ENCODE peak calls at places on chromosome 10, in five cellular contexts. One of them, this sample, is unnamed.
A peak's percentile ranks its signal among the peaks of the same experiment; 100 is the strongest.

GRCh38 chr10:103584216-103585010 is 90.9 kb downstream of the NEURL1 start:
- DNase-seq in CD4-positive, alpha-beta T cell: peak; percentile 50
- DNase-seq in Panc1: no peak
- DNase-seq in IMR-90: no peak
- DNase-seq in lower lobe of right lung: peak; percentile 59
- DNase-seq in this sample: peak; percentile 67

GRCh38 chr10:84607523-84607922 is 279.1 kb downstream of the CCSER2 start:
- DNase-seq in CD4-positive, alpha-beta T cell: no peak
- DNase-seq in IMR-90: no peak
- DNase-seq in Panc1: no peak
- DNase-seq in lower lobe of right lung: no peak
- DNase-seq in this sample: no peak

GRCh38 chr10:127234306-127234800 is 38.0 kb upstream of the INSYN2A start:
- DNase-seq in CD4-positive, alpha-beta T cell: no peak
- DNase-seq in lower lobe of right lung: no peak
- DNase-seq in IMR-90: no peak
- DNase-seq in Panc1: no peak
- DNase-seq in this sample: no peak

GRCh38 chr10:94496010-94496409 is 49.6 kb upstream of the HELLS start:
- DNase-seq in lower lobe of right lung: no peak
- DNase-seq in Panc1: no peak
- DNase-seq in IMR-90: peak; percentile 12
- DNase-seq in CD4-positive, alpha-beta T cell: no peak
- DNase-seq in this sample: no peak

GRCh38 chr10:5973069-5973468 is 4.3 kb downstream of the IL15RA start:
- DNase-seq in IMR-90: no peak
- DNase-seq in lower lobe of right lung: no peak
- DNase-seq in CD4-positive, alpha-beta T cell: no peak
- DNase-seq in Panc1: no peak
- DNase-seq in this sample: no peak

GRCh38 chr10:14416308-14416700 is 85.6 kb upstream of the FRMD4A start:
- DNase-seq in IMR-90: no peak
- DNase-seq in lower lobe of right lung: no peak
- DNase-seq in Panc1: no peak
- DNase-seq in CD4-positive, alpha-beta T cell: no peak
- DNase-seq in this sample: no peak

GRCh38 chr10:78892383-78893191 is 176.2 kb upstream of the ZMIZ1 start:
- DNase-seq in CD4-positive, alpha-beta T cell: no peak
- DNase-seq in lower lobe of right lung: no peak
- DNase-seq in IMR-90: no peak
- DNase-seq in Panc1: no peak
- DNase-seq in this sample: no peak

GRCh38 chr10:29728541-29729049 is 93.8 kb upstream of the SVIL start:
- DNase-seq in Panc1: no peak
- DNase-seq in lower lobe of right lung: no peak
- DNase-seq in IMR-90: no peak
- DNase-seq in CD4-positive, alpha-beta T cell: no peak
- DNase-seq in this sample: no peak

GRCh38 chr10:117271427-117271826 is 30.5 kb downstream of the SLC18A2 start:
- DNase-seq in IMR-90: peak; percentile 23
- DNase-seq in CD4-positive, alpha-beta T cell: no peak
- DNase-seq in lower lobe of right lung: no peak
- DNase-seq in Panc1: no peak
- DNase-seq in this sample: no peak

GRCh38 chr10:113540845-113541553 is 11.9 kb upstream of the HABP2 start:
- DNase-seq in lower lobe of right lung: no peak
- DNase-seq in CD4-positive, alpha-beta T cell: no peak
- DNase-seq in Panc1: no peak
- DNase-seq in IMR-90: no peak
- DNase-seq in this sample: no peak

GRCh38 chr10:102504179-102504975 is 605 bp downstream of the SUFU start:
- DNase-seq in IMR-90: peak; percentile 45
- DNase-seq in Panc1: no peak
- DNase-seq in lower lobe of right lung: peak; percentile 55
- DNase-seq in CD4-positive, alpha-beta T cell: no peak
- DNase-seq in this sample: peak; percentile 26

GRCh38 chr10:60187691-60188090 is 202.0 kb downstream of the ANK3 start:
- DNase-seq in Panc1: no peak
- DNase-seq in IMR-90: no peak
- DNase-seq in CD4-positive, alpha-beta T cell: no peak
- DNase-seq in lower lobe of right lung: no peak
- DNase-seq in this sample: no peak

GRCh38 chr10:108877130-108877529 is 1046.2 kb downstream of the XPNPEP1 start:
- DNase-seq in Panc1: no peak
- DNase-seq in IMR-90: peak; percentile 40
- DNase-seq in CD4-positive, alpha-beta T cell: no peak
- DNase-seq in lower lobe of right lung: no peak
- DNase-seq in this sample: no peak

GRCh38 chr10:20839910-20840309 is 57.2 kb downstream of the NEBL start:
- DNase-seq in CD4-positive, alpha-beta T cell: no peak
- DNase-seq in IMR-90: no peak
- DNase-seq in lower lobe of right lung: no peak
- DNase-seq in Panc1: no peak
- DNase-seq in this sample: no peak

GRCh38 chr10:96017227-96017687 is 26.1 kb upstream of the CCNJ start:
- DNase-seq in Panc1: peak; percentile 36
- DNase-seq in CD4-positive, alpha-beta T cell: peak; percentile 5
- DNase-seq in lower lobe of right lung: no peak
- DNase-seq in IMR-90: peak; percentile 54
- DNase-seq in this sample: no peak

GRCh38 chr10:102384606-102385429 is 10.7 kb upstream of the NFKB2 start:
- DNase-seq in IMR-90: peak; percentile 40
- DNase-seq in CD4-positive, alpha-beta T cell: no peak
- DNase-seq in lower lobe of right lung: no peak
- DNase-seq in Panc1: no peak
- DNase-seq in this sample: no peak

GRCh38 chr10:49605177-49605938 is 4.8 kb upstream of the SLC18A3 start:
- DNase-seq in IMR-90: no peak
- DNase-seq in Panc1: no peak
- DNase-seq in CD4-positive, alpha-beta T cell: no peak
- DNase-seq in lower lobe of right lung: no peak
- DNase-seq in this sample: no peak

GRCh38 chr10:13079776-13080050 is 20.2 kb upstream of the OPTN start:
- DNase-seq in IMR-90: no peak
- DNase-seq in lower lobe of right lung: no peak
- DNase-seq in Panc1: no peak
- DNase-seq in CD4-positive, alpha-beta T cell: no peak
- DNase-seq in this sample: no peak

GRCh38 chr10:93280699-93281366 is 201.3 kb downstream of the MYOF start:
- DNase-seq in CD4-positive, alpha-beta T cell: no peak
- DNase-seq in Panc1: no peak
- DNase-seq in lower lobe of right lung: no peak
- DNase-seq in IMR-90: no peak
- DNase-seq in this sample: no peak

GRCh38 chr10:104332243-104333036 is 5.8 kb downstream of the ITPRIP start:
- DNase-seq in Panc1: no peak
- DNase-seq in lower lobe of right lung: no peak
- DNase-seq in CD4-positive, alpha-beta T cell: no peak
- DNase-seq in IMR-90: no peak
- DNase-seq in this sample: no peak

GRCh38 chr10:34081948-34082347 is 733.1 kb downstream of the PARD3 start:
- DNase-seq in lower lobe of right lung: no peak
- DNase-seq in IMR-90: no peak
- DNase-seq in CD4-positive, alpha-beta T cell: no peak
- DNase-seq in Panc1: no peak
- DNase-seq in this sample: no peak
- H3K9me3 ChIP-seq in lower lobe of right lung: peaks cover 7% of the 10 kb centered on the region
- H3K9me3 ChIP-seq in IMR-90: peaks cover 8% of the 10 kb centered on the region
- H3K9me3 ChIP-seq in CD4-positive, alpha-beta T cell: peaks cover 4% of the 10 kb centered on the region
- H3K9me3 ChIP-seq in Panc1: no peaks in the 10 kb centered on the region
- H3K9me3 ChIP-seq in this sample: no peaks in the 10 kb centered on the region

DNA sequence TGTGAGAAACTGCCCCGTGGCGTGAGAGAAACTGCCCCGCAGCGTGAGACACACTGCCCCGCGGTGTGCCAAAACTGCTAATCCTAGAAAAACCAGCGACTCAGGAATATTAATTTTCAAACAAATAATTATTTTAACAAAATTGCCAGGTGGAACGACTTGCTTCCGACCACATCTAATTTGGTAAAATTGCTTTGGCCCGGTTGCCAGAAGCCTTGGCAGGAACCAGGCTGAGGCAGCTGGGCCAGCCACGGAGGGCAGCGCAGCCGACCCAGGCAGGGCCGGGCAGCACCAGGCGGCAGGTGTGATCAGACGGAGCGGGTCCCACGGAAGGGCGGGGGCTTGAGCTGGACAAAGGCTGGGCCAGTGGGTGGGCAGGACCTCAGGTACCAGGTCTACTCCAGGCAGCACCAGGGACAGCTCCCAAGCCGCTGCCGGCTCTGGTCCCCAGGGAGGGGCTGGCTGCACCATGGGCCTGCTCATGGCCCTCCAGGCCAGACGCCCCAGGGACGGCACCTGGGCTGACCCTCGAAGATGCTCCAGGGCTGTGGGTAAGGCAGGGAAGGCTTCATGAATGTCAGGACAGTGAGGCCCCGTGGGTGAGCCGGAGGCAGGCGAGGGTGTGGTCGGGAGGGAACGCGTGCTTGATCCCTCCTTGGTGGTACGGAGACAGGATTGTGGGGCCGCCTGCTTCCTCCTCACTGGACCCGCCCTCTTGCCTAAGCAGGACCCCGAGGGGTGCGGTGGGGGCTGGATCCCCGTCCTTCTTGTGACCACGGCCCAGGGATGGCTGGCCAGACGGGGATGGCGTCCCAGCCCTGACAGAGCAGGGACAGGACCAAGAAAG is 7.7 kb upstream of the ADGRA1 start:
- DNase-seq in CD4-positive, alpha-beta T cell: no peak
- DNase-seq in lower lobe of right lung: no peak
- DNase-seq in Panc1: no peak
- DNase-seq in IMR-90: no peak
- DNase-seq in this sample: no peak
- H3K9me3 ChIP-seq in CD4-positive, alpha-beta T cell: no peaks in the 10 kb centered on the region
- H3K9me3 ChIP-seq in lower lobe of right lung: no peaks in the 10 kb centered on the region
- H3K9me3 ChIP-seq in Panc1: no peaks in the 10 kb centered on the region
- H3K9me3 ChIP-seq in IMR-90: no peaks in the 10 kb centered on the region
- H3K9me3 ChIP-seq in this sample: no peaks in the 10 kb centered on the region

GRCh38 chr10:79905322-79906314 is 43.3 kb downstream of the SFTPD start:
- DNase-seq in lower lobe of right lung: no peak
- DNase-seq in Panc1: no peak
- DNase-seq in IMR-90: peak; percentile 12
- DNase-seq in CD4-positive, alpha-beta T cell: no peak
- DNase-seq in this sample: no peak

GRCh38 chr10:79910344-79910743 is 38.6 kb downstream of the SFTPD start:
- DNase-seq in IMR-90: no peak
- DNase-seq in lower lobe of right lung: no peak
- DNase-seq in Panc1: no peak
- DNase-seq in CD4-positive, alpha-beta T cell: no peak
- DNase-seq in this sample: no peak

DNA sequence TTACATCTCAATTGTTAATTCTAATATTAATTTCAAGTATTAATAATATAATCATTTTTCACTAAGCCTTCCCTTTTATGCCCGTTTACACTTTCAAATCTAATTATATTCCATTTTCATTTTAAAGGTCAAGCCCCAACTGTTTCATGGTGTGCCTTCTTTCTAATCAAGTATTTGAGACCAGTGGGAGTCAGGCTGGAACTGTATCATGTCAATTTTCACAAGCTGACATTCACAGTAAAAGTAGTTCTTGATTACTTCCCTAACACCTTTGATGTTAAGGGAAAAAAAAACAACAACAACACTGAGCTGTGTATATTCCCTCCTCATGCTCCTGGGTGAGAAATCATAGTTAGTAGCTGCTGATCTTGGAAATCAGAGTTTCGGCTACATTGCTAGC is 38.1 kb downstream of the SFTPD start:
- DNase-seq in CD4-positive, alpha-beta T cell: no peak
- DNase-seq in lower lobe of right lung: no peak
- DNase-seq in Panc1: no peak
- DNase-seq in IMR-90: no peak
- DNase-seq in this sample: no peak
- H3K9me3 ChIP-seq in CD4-positive, alpha-beta T cell: no peaks in the 10 kb centered on the region
- H3K9me3 ChIP-seq in lower lobe of right lung: no peaks in the 10 kb centered on the region
- H3K9me3 ChIP-seq in Panc1: no peaks in the 10 kb centered on the region
- H3K9me3 ChIP-seq in IMR-90: no peaks in the 10 kb centered on the region
- H3K9me3 ChIP-seq in this sample: no peaks in the 10 kb centered on the region

GRCh38 chr10:131082201-131082850 is 229.2 kb downstream of the TCERG1L start:
- DNase-seq in IMR-90: no peak
- DNase-seq in CD4-positive, alpha-beta T cell: no peak
- DNase-seq in Panc1: no peak
- DNase-seq in lower lobe of right lung: no peak
- DNase-seq in this sample: no peak
- H3K9me3 ChIP-seq in IMR-90: peaks cover 67% of the 10 kb centered on the region
- H3K9me3 ChIP-seq in CD4-positive, alpha-beta T cell: no peaks in the 10 kb centered on the region
- H3K9me3 ChIP-seq in Panc1: no peaks in the 10 kb centered on the region
- H3K9me3 ChIP-seq in lower lobe of right lung: no peaks in the 10 kb centered on the region
- H3K9me3 ChIP-seq in this sample: no peaks in the 10 kb centered on the region

DNA sequence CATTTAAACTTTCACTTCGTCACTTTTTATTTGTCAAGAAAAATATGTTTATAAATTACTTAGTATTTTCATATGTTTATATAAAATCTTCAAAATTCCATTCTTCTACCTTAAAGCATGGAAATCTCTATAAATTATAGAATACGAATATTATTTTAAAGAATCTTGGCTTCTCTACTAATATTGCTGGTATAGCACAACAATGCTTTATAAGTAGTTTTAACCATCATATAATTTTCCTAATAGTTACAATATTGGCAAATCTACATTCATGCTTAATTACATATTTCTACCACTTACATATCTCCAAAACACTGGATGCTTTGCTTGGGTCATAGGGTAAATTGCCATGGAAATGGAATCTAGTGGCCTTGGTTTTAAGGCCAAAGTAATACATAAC is 21.1 kb upstream of the ARMC3 start:
- DNase-seq in Panc1: no peak
- DNase-seq in lower lobe of right lung: no peak
- DNase-seq in IMR-90: no peak
- DNase-seq in CD4-positive, alpha-beta T cell: no peak
- DNase-seq in this sample: no peak
- H3K9me3 ChIP-seq in Panc1: no peaks in the 10 kb centered on the region
- H3K9me3 ChIP-seq in lower lobe of right lung: no peaks in the 10 kb centered on the region
- H3K9me3 ChIP-seq in IMR-90: no peaks in the 10 kb centered on the region
- H3K9me3 ChIP-seq in CD4-positive, alpha-beta T cell: peaks cover 13% of the 10 kb centered on the region
- H3K9me3 ChIP-seq in this sample: peaks cover 6% of the 10 kb centered on the region

GRCh38 chr10:7397636-7398035 is 13.2 kb downstream of the SFMBT2 start:
- DNase-seq in lower lobe of right lung: no peak
- DNase-seq in IMR-90: no peak
- DNase-seq in CD4-positive, alpha-beta T cell: no peak
- DNase-seq in Panc1: no peak
- DNase-seq in this sample: no peak
- H3K9me3 ChIP-seq in lower lobe of right lung: no peaks in the 10 kb centered on the region
- H3K9me3 ChIP-seq in IMR-90: no peaks in the 10 kb centered on the region
- H3K9me3 ChIP-seq in CD4-positive, alpha-beta T cell: no peaks in the 10 kb centered on the region
- H3K9me3 ChIP-seq in Panc1: no peaks in the 10 kb centered on the region
- H3K9me3 ChIP-seq in this sample: no peaks in the 10 kb centered on the region